ENCODE peak calls at places on chromosome 18, in seven cellular contexts. One of them, this sample, is unnamed. For H3K27me3 and H3K4me1, the result is how much of the 10 kb centered on the place peaks cover.

GRCh38 chr18:74139888-74140287 is 7.7 kb downstream of the FBXO15 start:
- DNase-seq in HCT116: no peak
- DNase-seq in endothelial cell of umbilical vein: no peak
- DNase-seq in hepatocyte: no peak
- DNase-seq in lung: no peak
- DNase-seq in IMR-90: peak
- DNase-seq in tibial artery: no peak
- DNase-seq in this sample: peak

GRCh38 chr18:11937874-11938478 is 29.9 kb upstream of the MPPE1 start:
- DNase-seq in tibial artery: peak
- DNase-seq in HCT116: peak
- DNase-seq in hepatocyte: peak
- DNase-seq in endothelial cell of umbilical vein: peak
- DNase-seq in IMR-90: peak
- DNase-seq in lung: peak
- DNase-seq in this sample: peak

GRCh38 chr18:54532962-54533361 is 58.1 kb upstream of the DYNAP start:
- DNase-seq in tibial artery: no peak
- DNase-seq in HCT116: no peak
- DNase-seq in IMR-90: no peak
- DNase-seq in lung: no peak
- DNase-seq in hepatocyte: peak
- DNase-seq in endothelial cell of umbilical vein: no peak
- DNase-seq in this sample: no peak

GRCh38 chr18:61851279-61851678 is 41.5 kb downstream of the RNF152 start:
- DNase-seq in tibial artery: no peak
- DNase-seq in HCT116: no peak
- DNase-seq in lung: no peak
- DNase-seq in hepatocyte: no peak
- DNase-seq in endothelial cell of umbilical vein: no peak
- DNase-seq in IMR-90: no peak
- DNase-seq in this sample: no peak

GRCh38 chr18:12455511-12455910 is 47.8 kb downstream of the PRELID3A start:
- DNase-seq in tibial artery: no peak
- DNase-seq in HCT116: no peak
- DNase-seq in lung: no peak
- DNase-seq in IMR-90: peak
- DNase-seq in endothelial cell of umbilical vein: no peak
- DNase-seq in hepatocyte: peak
- DNase-seq in this sample: no peak

GRCh38 chr18:9874730-9875129 is 11.0 kb upstream of the TXNDC2 start:
- DNase-seq in tibial artery: no peak
- DNase-seq in IMR-90: peak
- DNase-seq in HCT116: no peak
- DNase-seq in endothelial cell of umbilical vein: peak
- DNase-seq in lung: no peak
- DNase-seq in hepatocyte: no peak
- DNase-seq in this sample: peak

GRCh38 chr18:50009772-50010171 is 185.2 kb downstream of the MYO5B start:
- DNase-seq in endothelial cell of umbilical vein: peak
- DNase-seq in hepatocyte: peak
- DNase-seq in tibial artery: no peak
- DNase-seq in lung: peak
- DNase-seq in IMR-90: peak
- DNase-seq in HCT116: peak
- DNase-seq in this sample: peak

GRCh38 chr18:8030201-8030600 is 463.1 kb downstream of the PTPRM start:
- DNase-seq in hepatocyte: no peak
- DNase-seq in endothelial cell of umbilical vein: no peak
- DNase-seq in HCT116: no peak
- DNase-seq in lung: no peak
- DNase-seq in tibial artery: no peak
- DNase-seq in IMR-90: no peak
- DNase-seq in this sample: no peak

GRCh38 chr18:56083097-56083865 is 495.3 kb upstream of the TCF4 start:
- DNase-seq in IMR-90: peak
- DNase-seq in hepatocyte: peak
- DNase-seq in endothelial cell of umbilical vein: peak
- DNase-seq in tibial artery: no peak
- DNase-seq in HCT116: no peak
- DNase-seq in lung: no peak
- DNase-seq in this sample: no peak

GRCh38 chr18:26459340-26459739 is 89.0 kb downstream of the KCTD1 start:
- DNase-seq in endothelial cell of umbilical vein: no peak
- DNase-seq in lung: no peak
- DNase-seq in HCT116: no peak
- DNase-seq in IMR-90: no peak
- DNase-seq in hepatocyte: no peak
- DNase-seq in tibial artery: no peak
- DNase-seq in this sample: no peak

GRCh38 chr18:78242307-78242643 is 737.3 kb upstream of the SALL3 start:
- DNase-seq in lung: peak
- DNase-seq in hepatocyte: no peak
- DNase-seq in endothelial cell of umbilical vein: no peak
- DNase-seq in tibial artery: peak
- DNase-seq in HCT116: no peak
- DNase-seq in IMR-90: no peak
- DNase-seq in this sample: no peak

GRCh38 chr18:2871111-2871720 is 24.4 kb downstream of the EMILIN2 start:
- DNase-seq in HCT116: no peak
- DNase-seq in hepatocyte: no peak
- DNase-seq in lung: no peak
- DNase-seq in IMR-90: no peak
- DNase-seq in endothelial cell of umbilical vein: no peak
- DNase-seq in tibial artery: no peak
- DNase-seq in this sample: no peak

GRCh38 chr18:2880473-2880872 is 33.7 kb downstream of the EMILIN2 start:
- DNase-seq in IMR-90: no peak
- DNase-seq in tibial artery: no peak
- DNase-seq in endothelial cell of umbilical vein: no peak
- DNase-seq in HCT116: no peak
- DNase-seq in hepatocyte: no peak
- DNase-seq in lung: peak
- DNase-seq in this sample: no peak

GRCh38 chr18:2872095-2872494 is 25.3 kb downstream of the EMILIN2 start:
- DNase-seq in hepatocyte: no peak
- DNase-seq in tibial artery: no peak
- DNase-seq in endothelial cell of umbilical vein: no peak
- DNase-seq in HCT116: no peak
- DNase-seq in IMR-90: no peak
- DNase-seq in lung: no peak
- DNase-seq in this sample: no peak

GRCh38 chr18:2878656-2879330 is 32.0 kb downstream of the EMILIN2 start:
- DNase-seq in IMR-90: no peak
- DNase-seq in HCT116: no peak
- DNase-seq in lung: peak
- DNase-seq in endothelial cell of umbilical vein: no peak
- DNase-seq in hepatocyte: no peak
- DNase-seq in tibial artery: no peak
- DNase-seq in this sample: no peak

DNA sequence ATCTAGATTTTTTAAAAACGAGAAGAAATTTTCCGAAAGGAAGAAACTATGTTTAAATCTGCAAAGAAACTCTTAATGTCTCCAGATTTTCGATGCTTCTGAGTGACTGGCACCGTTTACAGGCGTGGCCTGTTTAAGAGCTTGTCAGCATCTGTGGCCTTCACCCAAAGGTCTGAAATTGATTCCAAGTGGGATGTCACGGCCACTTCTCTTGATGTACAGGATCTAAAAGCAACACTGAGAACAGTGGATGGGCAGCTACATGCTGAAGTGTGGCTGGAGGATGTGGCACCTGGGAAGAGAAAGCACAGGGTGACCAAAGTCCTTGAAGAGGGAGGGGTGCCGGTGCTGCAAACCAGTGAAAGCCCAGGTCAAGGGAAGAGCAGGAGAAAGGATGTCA is 28.0 kb downstream of the EMILIN2 start:
- DNase-seq in IMR-90: no peak
- DNase-seq in HCT116: no peak
- DNase-seq in lung: no peak
- DNase-seq in endothelial cell of umbilical vein: no peak
- DNase-seq in tibial artery: no peak
- DNase-seq in hepatocyte: no peak
- DNase-seq in this sample: no peak
- H3K27ac ChIP-seq in IMR-90: no peak
- H3K27ac ChIP-seq in HCT116: no peak
- H3K27ac ChIP-seq in lung: peak
- H3K27ac ChIP-seq in endothelial cell of umbilical vein: no peak
- H3K27ac ChIP-seq in tibial artery: peak
- H3K27ac ChIP-seq in hepatocyte: no peak
- H3K27ac ChIP-seq in this sample: no peak

DNA sequence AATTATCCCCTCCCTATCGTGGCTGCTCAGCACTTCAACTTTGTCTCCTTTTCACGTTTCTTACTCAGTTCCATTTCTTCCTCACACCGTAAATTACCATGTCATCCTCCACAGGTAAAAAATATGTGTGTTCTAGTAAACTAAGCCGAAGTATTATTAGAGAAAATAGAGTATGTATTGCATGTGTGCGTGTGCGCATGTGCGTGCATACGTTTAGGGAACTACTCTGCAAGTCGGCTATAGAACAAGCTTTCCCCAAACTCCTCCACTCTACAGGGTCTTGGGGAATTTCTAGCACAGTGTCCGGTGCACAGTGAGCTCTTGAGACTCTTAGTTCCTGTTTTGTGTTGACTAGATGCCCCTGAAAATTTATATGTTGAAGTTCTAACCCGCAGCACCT is 9.1 kb upstream of the RAX start:
- DNase-seq in endothelial cell of umbilical vein: no peak
- DNase-seq in hepatocyte: no peak
- DNase-seq in IMR-90: no peak
- DNase-seq in tibial artery: no peak
- DNase-seq in HCT116: no peak
- DNase-seq in lung: no peak
- DNase-seq in this sample: no peak
- H3K27me3 ChIP-seq in endothelial cell of umbilical vein: under half
- H3K27me3 ChIP-seq in hepatocyte: half or more
- H3K27me3 ChIP-seq in IMR-90: half or more
- H3K27me3 ChIP-seq in tibial artery: under half
- H3K27me3 ChIP-seq in HCT116: half or more
- H3K27me3 ChIP-seq in lung: under half
- H3K27me3 ChIP-seq in this sample: under half

DNA sequence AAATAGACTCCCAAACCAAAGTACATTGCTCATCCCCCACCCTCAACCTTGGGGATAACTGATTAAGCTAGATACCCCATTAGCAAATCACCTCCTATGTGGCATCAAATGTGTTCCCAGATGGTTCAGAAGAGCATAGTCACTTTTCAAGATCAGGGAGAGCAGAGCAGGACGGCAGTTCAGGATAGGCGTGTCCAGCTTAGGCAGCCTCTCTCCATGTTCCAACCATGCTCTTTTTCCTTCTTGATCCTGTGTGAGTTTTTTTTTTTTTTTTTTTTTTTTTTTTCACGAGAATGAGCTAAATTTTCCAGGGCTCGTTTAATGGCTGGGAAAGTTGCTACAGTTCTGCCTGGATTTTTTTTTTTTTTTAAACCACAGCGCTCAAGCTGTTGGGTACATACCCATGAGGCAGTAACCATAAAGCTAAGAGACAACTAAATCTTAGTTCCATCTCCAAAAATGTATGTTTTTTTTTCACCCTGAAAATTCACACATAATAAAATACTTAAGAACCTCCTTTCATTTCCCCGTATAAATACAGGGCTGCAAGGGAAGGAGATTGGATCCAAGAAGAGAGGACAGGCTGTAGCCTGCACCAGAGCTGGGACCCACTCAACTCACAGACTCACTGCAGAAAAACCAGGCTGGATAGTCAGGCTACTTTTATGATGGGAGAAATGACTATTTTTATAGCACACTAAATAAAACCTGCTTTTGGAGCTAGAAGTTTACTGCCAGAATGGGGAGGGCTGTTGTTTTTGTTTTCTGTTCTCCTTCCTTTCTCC is 244.3 kb downstream of the SETBP1 start:
- DNase-seq in tibial artery: no peak
- DNase-seq in endothelial cell of umbilical vein: no peak
- DNase-seq in HCT116: no peak
- DNase-seq in hepatocyte: peak
- DNase-seq in lung: no peak
- DNase-seq in IMR-90: no peak
- DNase-seq in this sample: no peak
- H3K4me1 ChIP-seq in tibial artery: under half
- H3K4me1 ChIP-seq in endothelial cell of umbilical vein: under half
- H3K4me1 ChIP-seq in HCT116: under half
- H3K4me1 ChIP-seq in hepatocyte: under half
- H3K4me1 ChIP-seq in lung: under half
- H3K4me1 ChIP-seq in IMR-90: under half
- H3K4me1 ChIP-seq in this sample: under half

DNA sequence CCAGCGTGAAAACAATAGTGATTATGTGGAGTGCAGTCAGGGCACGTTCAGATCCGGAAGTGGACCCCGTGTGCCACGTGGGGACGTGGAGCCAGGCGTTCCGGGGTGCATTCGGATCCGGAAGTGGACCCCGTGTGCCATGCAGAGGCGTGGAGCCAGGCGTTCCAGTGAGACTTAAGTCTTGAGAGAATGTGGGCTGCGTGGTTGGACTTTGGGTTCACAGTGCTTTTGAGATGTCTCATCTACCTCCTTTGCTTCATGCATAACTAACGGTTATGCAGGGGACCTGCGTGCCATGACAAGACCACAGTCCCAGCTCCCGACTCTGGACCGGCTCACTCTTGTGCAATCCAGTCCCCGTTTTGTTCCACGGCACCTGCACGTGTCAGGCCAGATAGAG is 28.8 kb downstream of the CTDP1 start:
- DNase-seq in HCT116: no peak
- DNase-seq in IMR-90: no peak
- DNase-seq in hepatocyte: no peak
- DNase-seq in lung: no peak
- DNase-seq in tibial artery: no peak
- DNase-seq in endothelial cell of umbilical vein: no peak
- DNase-seq in this sample: no peak
- H3K27ac ChIP-seq in HCT116: no peak
- H3K27ac ChIP-seq in IMR-90: no peak
- H3K27ac ChIP-seq in hepatocyte: no peak
- H3K27ac ChIP-seq in lung: no peak
- H3K27ac ChIP-seq in tibial artery: no peak
- H3K27ac ChIP-seq in endothelial cell of umbilical vein: no peak
- H3K27ac ChIP-seq in this sample: no peak

GRCh38 chr18:35162995-35163394 is 77.8 kb upstream of the ZNF397 start:
- DNase-seq in lung: no peak
- DNase-seq in tibial artery: no peak
- DNase-seq in hepatocyte: no peak
- DNase-seq in IMR-90: no peak
- DNase-seq in endothelial cell of umbilical vein: no peak
- DNase-seq in HCT116: no peak
- DNase-seq in this sample: no peak
- H3K27me3 ChIP-seq in lung: under half
- H3K27me3 ChIP-seq in tibial artery: under half
- H3K27me3 ChIP-seq in hepatocyte: under half
- H3K27me3 ChIP-seq in IMR-90: under half
- H3K27me3 ChIP-seq in endothelial cell of umbilical vein: under half
- H3K27me3 ChIP-seq in HCT116: under half
- H3K27me3 ChIP-seq in this sample: under half

GRCh38 chr18:77006305-77007175 is 126.0 kb downstream of the MBP start:
- DNase-seq in IMR-90: no peak
- DNase-seq in hepatocyte: no peak
- DNase-seq in tibial artery: no peak
- DNase-seq in HCT116: no peak
- DNase-seq in lung: no peak
- DNase-seq in endothelial cell of umbilical vein: no peak
- DNase-seq in this sample: no peak
- H3K4me1 ChIP-seq in IMR-90: under half
- H3K4me1 ChIP-seq in hepatocyte: under half
- H3K4me1 ChIP-seq in tibial artery: under half
- H3K4me1 ChIP-seq in HCT116: under half
- H3K4me1 ChIP-seq in lung: under half
- H3K4me1 ChIP-seq in endothelial cell of umbilical vein: under half
- H3K4me1 ChIP-seq in this sample: under half

This sample was measured in mammary epithelial cell.